ENCODE peak calls at places on chromosomes 12 and 14, in seven cellular contexts. One of them, this sample, is unnamed.

GRCh38 chr12:45703942-45704341 is 25.6 kb upstream of the ARID2 start:
- DNase-seq in lower leg skin: no peak
- DNase-seq in GM12891: no peak
- DNase-seq in frontal cortex: no peak
- DNase-seq in activated naive CD4-positive, alpha-beta T cell treated with anti-CD3 and anti-CD28 coated beads for 36 hours: no peak
- DNase-seq in esophagus squamous epithelium: no peak
- DNase-seq in adrenal gland: no peak
- DNase-seq in this sample: no peak

GRCh38 chr12:97046901-97047300 is 139.8 kb downstream of the NEDD1 start:
- DNase-seq in lower leg skin: no peak
- DNase-seq in GM12891: no peak
- DNase-seq in frontal cortex: no peak
- DNase-seq in activated naive CD4-positive, alpha-beta T cell treated with anti-CD3 and anti-CD28 coated beads for 36 hours: no peak
- DNase-seq in esophagus squamous epithelium: no peak
- DNase-seq in adrenal gland: no peak
- DNase-seq in this sample: no peak

GRCh38 chr14:99628832-99629618 is 15.9 kb upstream of the HHIPL1 start:
- DNase-seq in lower leg skin: peak; percentile 59
- DNase-seq in GM12891: peak; percentile 72
- DNase-seq in frontal cortex: peak; percentile 90
- DNase-seq in activated naive CD4-positive, alpha-beta T cell treated with anti-CD3 and anti-CD28 coated beads for 36 hours: peak; percentile 75
- DNase-seq in esophagus squamous epithelium: no peak
- DNase-seq in adrenal gland: peak; percentile 85
- DNase-seq in this sample: peak; percentile 92

GRCh38 chr12:14810953-14811483 is 3.0 kb downstream of the SMCO3 start:
- DNase-seq in lower leg skin: no peak
- DNase-seq in GM12891: no peak
- DNase-seq in frontal cortex: no peak
- DNase-seq in activated naive CD4-positive, alpha-beta T cell treated with anti-CD3 and anti-CD28 coated beads for 36 hours: peak; percentile 42
- DNase-seq in esophagus squamous epithelium: no peak
- DNase-seq in adrenal gland: peak; percentile 51
- DNase-seq in this sample: no peak

GRCh38 chr14:97802430-97802829 is 1005.2 kb downstream of the VRK1 start:
- DNase-seq in lower leg skin: no peak
- DNase-seq in GM12891: no peak
- DNase-seq in frontal cortex: no peak
- DNase-seq in activated naive CD4-positive, alpha-beta T cell treated with anti-CD3 and anti-CD28 coated beads for 36 hours: no peak
- DNase-seq in esophagus squamous epithelium: no peak
- DNase-seq in adrenal gland: no peak
- DNase-seq in this sample: no peak

GRCh38 chr14:105533391-105533790 is 7.0 kb downstream of the TMEM121 start:
- DNase-seq in lower leg skin: no peak
- DNase-seq in GM12891: no peak
- DNase-seq in frontal cortex: no peak
- DNase-seq in activated naive CD4-positive, alpha-beta T cell treated with anti-CD3 and anti-CD28 coated beads for 36 hours: no peak
- DNase-seq in esophagus squamous epithelium: no peak
- DNase-seq in adrenal gland: no peak
- DNase-seq in this sample: no peak

GRCh38 chr12:51393676-51394545 is 2.7 kb upstream of the GALNT6 start:
- DNase-seq in lower leg skin: peak; percentile 54
- DNase-seq in GM12891: no peak
- DNase-seq in frontal cortex: no peak
- DNase-seq in activated naive CD4-positive, alpha-beta T cell treated with anti-CD3 and anti-CD28 coated beads for 36 hours: peak; percentile 79
- DNase-seq in esophagus squamous epithelium: no peak
- DNase-seq in adrenal gland: no peak
- DNase-seq in this sample: no peak

GRCh38 chr12:50934981-50935807 is 17.1 kb upstream of the HIGD1C start:
- DNase-seq in lower leg skin: no peak
- DNase-seq in GM12891: no peak
- DNase-seq in frontal cortex: no peak
- DNase-seq in activated naive CD4-positive, alpha-beta T cell treated with anti-CD3 and anti-CD28 coated beads for 36 hours: no peak
- DNase-seq in esophagus squamous epithelium: no peak
- DNase-seq in adrenal gland: no peak
- DNase-seq in this sample: no peak

GRCh38 chr12:10395390-10395998 is 5.7 kb upstream of the KLRK1 start:
- DNase-seq in lower leg skin: peak; percentile 43
- DNase-seq in GM12891: no peak
- DNase-seq in frontal cortex: no peak
- DNase-seq in activated naive CD4-positive, alpha-beta T cell treated with anti-CD3 and anti-CD28 coated beads for 36 hours: no peak
- DNase-seq in esophagus squamous epithelium: no peak
- DNase-seq in adrenal gland: no peak
- DNase-seq in this sample: no peak

GRCh38 chr12:88643685-88644084 is 63.4 kb upstream of the KITLG start:
- DNase-seq in lower leg skin: no peak
- DNase-seq in GM12891: no peak
- DNase-seq in frontal cortex: no peak
- DNase-seq in activated naive CD4-positive, alpha-beta T cell treated with anti-CD3 and anti-CD28 coated beads for 36 hours: no peak
- DNase-seq in esophagus squamous epithelium: no peak
- DNase-seq in adrenal gland: no peak
- DNase-seq in this sample: no peak

GRCh38 chr14:105087963-105088811 is 23.0 kb upstream of the GPR132 start:
- DNase-seq in lower leg skin: no peak
- DNase-seq in GM12891: no peak
- DNase-seq in frontal cortex: peak; percentile 54
- DNase-seq in activated naive CD4-positive, alpha-beta T cell treated with anti-CD3 and anti-CD28 coated beads for 36 hours: no peak
- DNase-seq in esophagus squamous epithelium: no peak
- DNase-seq in adrenal gland: peak; percentile 67
- DNase-seq in this sample: peak; percentile 51

GRCh38 chr14:71266994-71267636 is 359.9 kb downstream of the PCNX1 start:
- DNase-seq in lower leg skin: no peak
- DNase-seq in GM12891: no peak
- DNase-seq in frontal cortex: no peak
- DNase-seq in activated naive CD4-positive, alpha-beta T cell treated with anti-CD3 and anti-CD28 coated beads for 36 hours: peak; percentile 14
- DNase-seq in esophagus squamous epithelium: no peak
- DNase-seq in adrenal gland: no peak
- DNase-seq in this sample: no peak

GRCh38 chr12:47360771-47361388 is 281.1 kb upstream of the AMIGO2 start:
- DNase-seq in lower leg skin: no peak
- DNase-seq in GM12891: no peak
- DNase-seq in frontal cortex: no peak
- DNase-seq in activated naive CD4-positive, alpha-beta T cell treated with anti-CD3 and anti-CD28 coated beads for 36 hours: peak; percentile 72
- DNase-seq in esophagus squamous epithelium: no peak
- DNase-seq in adrenal gland: no peak
- DNase-seq in this sample: no peak

GRCh38 chr14:103003351-103003615 is 54.1 kb downstream of the CDC42BPB start:
- DNase-seq in lower leg skin: no peak
- DNase-seq in GM12891: no peak
- DNase-seq in frontal cortex: no peak
- DNase-seq in activated naive CD4-positive, alpha-beta T cell treated with anti-CD3 and anti-CD28 coated beads for 36 hours: no peak
- DNase-seq in esophagus squamous epithelium: no peak
- DNase-seq in adrenal gland: no peak
- DNase-seq in this sample: no peak

GRCh38 chr12:124588689-124589318 is 21.4 kb upstream of the NCOR2 start:
- DNase-seq in lower leg skin: peak; percentile 77
- DNase-seq in GM12891: no peak
- DNase-seq in frontal cortex: peak; percentile 77
- DNase-seq in activated naive CD4-positive, alpha-beta T cell treated with anti-CD3 and anti-CD28 coated beads for 36 hours: peak; percentile 74
- DNase-seq in esophagus squamous epithelium: no peak
- DNase-seq in adrenal gland: peak; percentile 76
- DNase-seq in this sample: no peak

GRCh38 chr14:74257078-74257987 is 18.1 kb downstream of the VSX2 start:
- DNase-seq in lower leg skin: no peak
- DNase-seq in GM12891: peak; percentile 88
- DNase-seq in frontal cortex: peak; percentile 88
- DNase-seq in activated naive CD4-positive, alpha-beta T cell treated with anti-CD3 and anti-CD28 coated beads for 36 hours: peak; percentile 63
- DNase-seq in esophagus squamous epithelium: no peak
- DNase-seq in adrenal gland: peak; percentile 39
- DNase-seq in this sample: peak; percentile 80

GRCh38 chr12:122730215-122731014 is at the start of gene HCAR1:
- DNase-seq in lower leg skin: no peak
- DNase-seq in GM12891: no peak
- DNase-seq in frontal cortex: no peak
- DNase-seq in activated naive CD4-positive, alpha-beta T cell treated with anti-CD3 and anti-CD28 coated beads for 36 hours: peak; percentile 86
- DNase-seq in esophagus squamous epithelium: no peak
- DNase-seq in adrenal gland: no peak
- DNase-seq in this sample: no peak

GRCh38 chr14:100634026-100634425 is 46.8 kb upstream of the BEGAIN start:
- DNase-seq in lower leg skin: no peak
- DNase-seq in GM12891: no peak
- DNase-seq in frontal cortex: no peak
- DNase-seq in activated naive CD4-positive, alpha-beta T cell treated with anti-CD3 and anti-CD28 coated beads for 36 hours: no peak
- DNase-seq in esophagus squamous epithelium: no peak
- DNase-seq in adrenal gland: no peak
- DNase-seq in this sample: no peak

GRCh38 chr12:10695852-10696251 is 22.0 kb upstream of the STYK1 start:
- DNase-seq in lower leg skin: no peak
- DNase-seq in GM12891: no peak
- DNase-seq in frontal cortex: no peak
- DNase-seq in activated naive CD4-positive, alpha-beta T cell treated with anti-CD3 and anti-CD28 coated beads for 36 hours: no peak
- DNase-seq in esophagus squamous epithelium: no peak
- DNase-seq in adrenal gland: no peak
- DNase-seq in this sample: no peak

GRCh38 chr12:52687527-52688385 is 7.5 kb upstream of the KRT1 start:
- DNase-seq in lower leg skin: no peak
- DNase-seq in GM12891: no peak
- DNase-seq in frontal cortex: no peak
- DNase-seq in activated naive CD4-positive, alpha-beta T cell treated with anti-CD3 and anti-CD28 coated beads for 36 hours: no peak
- DNase-seq in esophagus squamous epithelium: no peak
- DNase-seq in adrenal gland: no peak
- DNase-seq in this sample: no peak

GRCh38 chr12:40158592-40159111 is 52.8 kb upstream of the SLC2A13 start:
- DNase-seq in lower leg skin: peak; percentile 75
- DNase-seq in GM12891: no peak
- DNase-seq in frontal cortex: no peak
- DNase-seq in activated naive CD4-positive, alpha-beta T cell treated with anti-CD3 and anti-CD28 coated beads for 36 hours: no peak
- DNase-seq in esophagus squamous epithelium: no peak
- DNase-seq in adrenal gland: peak; percentile 23
- DNase-seq in this sample: no peak